ENCODE peak calls at places on chromosomes 12 and 14, in eight cellular contexts. B is lower leg skin; L is sciatic nerve; G is Daoy; R is ELF-1; N is activated T-helper 1 cell treated with Interleukin-2 at 50 U/mL for 16 hours; U is T follicular helper cell; S is CD8-positive, alpha-beta T cell. V is an unnamed sample.

GRCh38 chr12:666766-667308 is 3.6 kb upstream of the NINJ2 start:
- DNase-seq in B (peak; percentile 70), L (no peak), G (no peak), R (no peak), N (no peak), U (no peak), S (no peak), V (no peak)

GRCh38 chr14:101334656-101335055 is 226.6 kb upstream of the DIO3 start:
- DNase-seq in B (no peak), L (no peak), G (no peak), R (no peak), N (no peak), U (no peak), S (no peak), V (no peak)

GRCh38 chr14:76937181-76938091 is 91.1 kb downstream of the IRF2BPL start:
- DNase-seq in B (no peak), L (no peak), G (peak; percentile 87), R (peak; percentile 53), N (no peak), U (no peak), S (no peak), V (no peak)

GRCh38 chr12:1093166-1093751 is 102.2 kb downstream of the ERC1 start:
- DNase-seq in B (no peak), L (no peak), G (peak; percentile 46), R (peak; percentile 49), N (no peak), U (peak; percentile 3), S (no peak), V (peak; percentile 66)

GRCh38 chr12:100826323-100826722 is 31.7 kb downstream of the ANO4 start:
- DNase-seq in B (no peak), L (peak; percentile 64), G (peak; percentile 64), R (peak; percentile 37), N (no peak), U (no peak), S (no peak), V (no peak)

GRCh38 chr14:39175445-39176262 is 600 bp downstream of the PNN start:
- DNase-seq in B (no peak), L (no peak), G (peak; percentile 68), R (peak; percentile 65), N (peak; percentile 25), U (no peak), S (no peak), V (no peak)

GRCh38 chr14:100140452-100141132 is 18.9 kb downstream of the DEGS2 start:
- DNase-seq in B (no peak), L (no peak), G (no peak), R (peak; percentile 84), N (no peak), U (no peak), S (no peak), V (no peak)

GRCh38 chr14:96408608-96409007 is 16.7 kb downstream of the AK7 start:
- DNase-seq in B (no peak), L (no peak), G (no peak), R (no peak), N (no peak), U (no peak), S (no peak), V (no peak)

GRCh38 chr12:55068416-55069010 is 48.7 kb downstream of the NEUROD4 start:
- DNase-seq in B (no peak), L (no peak), G (peak; percentile 58), R (peak; percentile 85), N (no peak), U (no peak), S (no peak), V (peak; percentile 53)

GRCh38 chr14:61578745-61579144 is 116.6 kb upstream of the HIF1A start:
- DNase-seq in B (no peak), L (no peak), G (no peak), R (no peak), N (no peak), U (no peak), S (no peak), V (no peak)

GRCh38 chr12:76422154-76422877 is 74.1 kb upstream of the BBS10 start:
- DNase-seq in B (no peak), L (no peak), G (no peak), R (no peak), N (no peak), U (no peak), S (no peak), V (no peak)

GRCh38 chr14:102187044-102187443 is 47.3 kb downstream of the WDR20 start:
- DNase-seq in B (no peak), L (no peak), G (peak; percentile 77), R (no peak), N (no peak), U (no peak), S (no peak), V (no peak)

GRCh38 chr14:90698379-90698869 is 117.8 kb downstream of the TTC7B start:
- DNase-seq in B (peak; percentile 91), L (peak; percentile 77), G (peak; percentile 65), R (no peak), N (no peak), U (no peak), S (no peak), V (no peak)

GRCh38 chr14:28765169-28765906 is 1.2 kb upstream of the FOXG1 start:
- DNase-seq in B (no peak), L (no peak), G (peak; percentile 57), R (peak; percentile 27), N (no peak), U (no peak), S (no peak), V (no peak)

GRCh38 chr12:2160043-2160442 is 107.3 kb downstream of the CACNA1C start:
- DNase-seq in B (no peak), L (no peak), G (peak; percentile 23), R (no peak), N (no peak), U (no peak), S (no peak), V (no peak)

V was measured in NCI-H1930.